ENCODE peak calls at places on chromosome X, in four cellular contexts. One of them, this sample, is unnamed.

GRCh38 chrX:145821291-145821897 is 3.8 kb downstream of the SLITRK2 start:
- DNase-seq in GM20000: no peak
- DNase-seq in spleen: no peak
- DNase-seq in fibroblast of mammary gland: no peak
- DNase-seq in this sample: no peak

GRCh38 chrX:40148439-40149285 is 50.9 kb upstream of the BCOR start:
- DNase-seq in fibroblast of mammary gland: no peak
- DNase-seq in spleen: peak; percentile 80
- DNase-seq in GM20000: peak; percentile 21
- DNase-seq in this sample: no peak

GRCh38 chrX:4710618-4711433 is 997.4 kb upstream of the PRKX start:
- DNase-seq in spleen: no peak
- DNase-seq in GM20000: no peak
- DNase-seq in fibroblast of mammary gland: no peak
- DNase-seq in this sample: peak; percentile 29

GRCh38 chrX:47662144-47662657 is 3.2 kb upstream of the UXT start:
- DNase-seq in fibroblast of mammary gland: peak; percentile 98
- DNase-seq in GM20000: no peak
- DNase-seq in spleen: no peak
- DNase-seq in this sample: peak; percentile 77

GRCh38 chrX:45110494-45110893 is 90.2 kb downstream of the DIPK2B start:
- DNase-seq in fibroblast of mammary gland: no peak
- DNase-seq in spleen: no peak
- DNase-seq in GM20000: no peak
- DNase-seq in this sample: no peak

GRCh38 chrX:25941559-25942250 is 196.4 kb upstream of the MAGEB18 start:
- DNase-seq in GM20000: no peak
- DNase-seq in spleen: no peak
- DNase-seq in fibroblast of mammary gland: peak; percentile 4
- DNase-seq in this sample: peak; percentile 6

GRCh38 chrX:113892401-113892800 is 691.5 kb upstream of the HTR2C start:
- DNase-seq in spleen: no peak
- DNase-seq in fibroblast of mammary gland: no peak
- DNase-seq in GM20000: no peak
- DNase-seq in this sample: peak; percentile 67

GRCh38 chrX:68045008-68045577 is 388.2 kb downstream of the OPHN1 start:
- DNase-seq in spleen: no peak
- DNase-seq in GM20000: no peak
- DNase-seq in fibroblast of mammary gland: no peak
- DNase-seq in this sample: no peak

GRCh38 chrX:53442322-53442631 is 8.1 kb upstream of the HSD17B10 start:
- DNase-seq in spleen: no peak
- DNase-seq in GM20000: no peak
- DNase-seq in fibroblast of mammary gland: no peak
- DNase-seq in this sample: no peak

GRCh38 chrX:120604359-120604782 is 470 bp downstream of the MCTS1 start:
- DNase-seq in GM20000: peak; percentile 28
- DNase-seq in fibroblast of mammary gland: peak; percentile 64
- DNase-seq in spleen: no peak
- DNase-seq in this sample: peak; percentile 51

GRCh38 chrX:147602297-147602696 is 309.4 kb upstream of the FMR1 start:
- DNase-seq in spleen: no peak
- DNase-seq in GM20000: no peak
- DNase-seq in fibroblast of mammary gland: no peak
- DNase-seq in this sample: peak; percentile 30

GRCh38 chrX:101171883-101172400 is 47.6 kb upstream of the DRP2 start:
- DNase-seq in spleen: no peak
- DNase-seq in GM20000: no peak
- DNase-seq in fibroblast of mammary gland: peak; percentile 10
- DNase-seq in this sample: peak; percentile 6

GRCh38 chrX:1576201-1577101 is 15.0 kb upstream of the AKAP17A start:
- DNase-seq in GM20000: no peak
- DNase-seq in fibroblast of mammary gland: no peak
- DNase-seq in spleen: no peak
- DNase-seq in this sample: no peak

GRCh38 chrX:69522052-69522451 is 17.9 kb downstream of the NALF2 start:
- DNase-seq in spleen: no peak
- DNase-seq in fibroblast of mammary gland: no peak
- DNase-seq in GM20000: no peak
- DNase-seq in this sample: no peak

DNA sequence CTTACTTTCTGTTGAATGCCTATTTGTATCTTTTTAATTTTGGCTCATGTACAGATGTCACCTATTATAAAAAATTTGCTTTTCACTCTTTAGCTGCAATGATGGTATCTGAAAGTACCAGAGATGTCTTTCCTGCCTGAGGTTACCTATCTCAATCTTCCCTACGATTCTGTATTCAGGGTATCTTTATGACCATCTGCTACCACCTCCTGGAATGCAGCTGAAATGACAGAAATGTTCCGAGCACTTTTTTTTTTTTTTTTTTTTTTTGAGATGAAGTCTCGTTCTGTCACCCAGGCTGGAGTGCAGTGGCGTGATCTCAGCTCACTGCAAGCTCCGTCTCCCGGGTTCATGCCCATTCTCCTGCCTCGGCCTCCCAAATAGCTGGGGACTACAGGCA is 136.4 kb downstream of the REPS2 start:
- DNase-seq in spleen: no peak
- DNase-seq in GM20000: no peak
- DNase-seq in fibroblast of mammary gland: peak; percentile 19
- DNase-seq in this sample: peak; percentile 47
- TF ChIP-seq CTCF in spleen: no peak
- TF ChIP-seq CTCF in GM20000: no peak
- TF ChIP-seq CTCF in fibroblast of mammary gland: peak; percentile 17
- TF ChIP-seq CTCF in this sample: no peak

GRCh38 chrX:71283409-71284143 is at the start of gene NONO:
- DNase-seq in fibroblast of mammary gland: peak; percentile 99
- DNase-seq in GM20000: peak; percentile 83
- DNase-seq in spleen: peak; percentile 91
- DNase-seq in this sample: peak; percentile 97
- TF ChIP-seq CTCF in fibroblast of mammary gland: no peak
- TF ChIP-seq CTCF in GM20000: no peak
- TF ChIP-seq CTCF in spleen: no peak
- TF ChIP-seq CTCF in this sample: no peak

GRCh38 chrX:111568356-111568755 is 56.9 kb downstream of the SERTM2 start:
- DNase-seq in spleen: no peak
- DNase-seq in fibroblast of mammary gland: peak; percentile 15
- DNase-seq in GM20000: no peak
- DNase-seq in this sample: peak; percentile 47
- TF ChIP-seq CTCF in spleen: no peak
- TF ChIP-seq CTCF in fibroblast of mammary gland: peak; percentile 55
- TF ChIP-seq CTCF in GM20000: no peak
- TF ChIP-seq CTCF in this sample: peak; percentile 50

GRCh38 chrX:49282647-49283011 is 13.0 kb downstream of the PPP1R3F start:
- DNase-seq in GM20000: no peak
- DNase-seq in fibroblast of mammary gland: peak; percentile 48
- DNase-seq in spleen: peak; percentile 30
- DNase-seq in this sample: no peak
- TF ChIP-seq CTCF in GM20000: no peak
- TF ChIP-seq CTCF in fibroblast of mammary gland: peak; percentile 42
- TF ChIP-seq CTCF in spleen: no peak
- TF ChIP-seq CTCF in this sample: no peak

DNA sequence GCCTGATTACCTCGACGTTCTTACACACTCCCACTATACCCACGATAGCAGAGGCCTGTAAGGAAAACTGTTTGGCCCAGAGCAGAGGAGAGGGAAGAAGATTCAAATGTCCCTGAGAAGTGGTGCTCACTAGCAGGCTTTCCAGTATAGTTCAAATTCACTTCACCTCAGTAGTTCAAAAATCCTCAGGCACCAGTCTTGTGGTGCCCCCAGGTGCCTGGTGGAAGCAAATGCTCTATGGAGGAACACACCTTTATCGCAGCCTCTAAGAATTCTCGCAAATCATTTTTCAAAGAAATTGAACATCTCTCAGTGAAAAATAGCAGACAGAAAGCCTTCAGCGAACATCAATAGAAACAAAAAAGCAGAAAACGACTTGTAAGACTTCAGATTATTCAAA is 12.2 kb upstream of the MTMR1 start:
- DNase-seq in GM20000: no peak
- DNase-seq in spleen: no peak
- DNase-seq in fibroblast of mammary gland: peak; percentile 23
- DNase-seq in this sample: peak; percentile 59
- TF ChIP-seq CTCF in GM20000: peak; percentile 23
- TF ChIP-seq CTCF in spleen: no peak
- TF ChIP-seq CTCF in fibroblast of mammary gland: peak; percentile 34
- TF ChIP-seq CTCF in this sample: peak; percentile 70

GRCh38 chrX:114964374-114964773 is 53.0 kb downstream of the IL13RA2 start:
- DNase-seq in spleen: no peak
- DNase-seq in GM20000: no peak
- DNase-seq in fibroblast of mammary gland: no peak
- DNase-seq in this sample: no peak

GRCh38 chrX:114962209-114962608 is 55.2 kb downstream of the IL13RA2 start:
- DNase-seq in spleen: no peak
- DNase-seq in fibroblast of mammary gland: no peak
- DNase-seq in GM20000: no peak
- DNase-seq in this sample: peak; percentile 3

GRCh38 chrX:114959729-114960128 is 57.7 kb downstream of the IL13RA2 start:
- DNase-seq in GM20000: no peak
- DNase-seq in spleen: no peak
- DNase-seq in fibroblast of mammary gland: peak; percentile 43
- DNase-seq in this sample: peak; percentile 27
- TF ChIP-seq CTCF in GM20000: no peak
- TF ChIP-seq CTCF in spleen: no peak
- TF ChIP-seq CTCF in fibroblast of mammary gland: peak; percentile 55
- TF ChIP-seq CTCF in this sample: peak; percentile 46

GRCh38 chrX:22533898-22534297 is 261.2 kb downstream of the CBLL2 start:
- DNase-seq in spleen: no peak
- DNase-seq in GM20000: no peak
- DNase-seq in fibroblast of mammary gland: peak; percentile 6
- DNase-seq in this sample: no peak
- TF ChIP-seq CTCF in spleen: no peak
- TF ChIP-seq CTCF in GM20000: no peak
- TF ChIP-seq CTCF in fibroblast of mammary gland: no peak
- TF ChIP-seq CTCF in this sample: no peak

DNA sequence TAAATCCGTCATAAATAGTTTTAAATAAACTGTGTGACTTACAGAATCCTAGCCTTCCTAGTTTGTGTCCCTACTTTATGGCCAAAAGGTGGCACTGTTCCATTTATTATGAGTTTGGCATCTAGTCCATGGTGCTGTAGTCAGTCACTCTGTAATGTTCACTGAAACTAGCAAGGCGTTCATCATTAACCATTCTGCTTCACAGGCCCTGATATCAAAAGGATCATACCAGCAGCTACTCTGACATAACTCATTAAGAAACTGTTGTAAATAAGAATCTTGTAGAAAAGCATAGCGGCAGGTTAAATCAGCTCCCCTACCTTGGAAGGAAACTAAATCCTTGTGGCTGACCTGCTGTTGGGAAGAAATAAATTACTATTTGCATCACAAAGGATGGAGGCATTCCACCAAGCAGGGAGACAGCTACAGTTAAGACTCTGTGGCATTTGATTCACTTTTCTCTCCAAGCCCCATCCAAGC is 919.6 kb upstream of the DIAPH2 start:
- DNase-seq in GM20000: peak; percentile 1
- DNase-seq in fibroblast of mammary gland: peak; percentile 44
- DNase-seq in spleen: no peak
- DNase-seq in this sample: peak; percentile 67
- TF ChIP-seq CTCF in GM20000: peak; percentile 15
- TF ChIP-seq CTCF in fibroblast of mammary gland: peak; percentile 46
- TF ChIP-seq CTCF in spleen: no peak
- TF ChIP-seq CTCF in this sample: peak; percentile 48

GRCh38 chrX:107324493-107325310 is 118.3 kb downstream of the DNAAF6 start:
- DNase-seq in spleen: peak; percentile 78
- DNase-seq in GM20000: no peak
- DNase-seq in fibroblast of mammary gland: peak; percentile 14
- DNase-seq in this sample: peak; percentile 12
- TF ChIP-seq CTCF in spleen: no peak
- TF ChIP-seq CTCF in GM20000: no peak
- TF ChIP-seq CTCF in fibroblast of mammary gland: peak; percentile 24
- TF ChIP-seq CTCF in this sample: no peak

GRCh38 chrX:118360429-118361125 is 14.7 kb downstream of the WDR44 start:
- DNase-seq in fibroblast of mammary gland: no peak
- DNase-seq in GM20000: no peak
- DNase-seq in spleen: no peak
- DNase-seq in this sample: peak; percentile 44
- TF ChIP-seq CTCF in fibroblast of mammary gland: no peak
- TF ChIP-seq CTCF in GM20000: no peak
- TF ChIP-seq CTCF in spleen: no peak
- TF ChIP-seq CTCF in this sample: no peak

This sample was measured in MCF 10A.